ENCODE peak calls at places on chromosomes 11 and 22, in four cellular contexts. U is CD8-positive, alpha-beta T cell; P is cardiac fibroblast; B is right atrium auricular region. C is an unnamed sample.

GRCh38 chr11:4610258-4610935 is 2.4 kb upstream of the TRIM68 start:
- DNase-seq in U (no peak), P (peak; percentile 67), B (no peak), C (no peak)

GRCh38 chr11:103091441-103091809 is 535 bp downstream of the DCUN1D5 start:
- DNase-seq in U (peak; percentile 41), P (peak; percentile 52), B (no peak), C (peak; percentile 56)

GRCh38 chr22:29870574-29870973 is 12.4 kb upstream of the MTMR3 start:
- DNase-seq in U (peak; percentile 13), P (no peak), B (no peak), C (peak; percentile 81)

GRCh38 chr22:33780761-33781160 is 139.5 kb downstream of the LARGE1 start:
- DNase-seq in U (no peak), P (no peak), B (no peak), C (no peak)

GRCh38 chr11:104663190-104664140 is 234.8 kb downstream of the CASP12 start:
- DNase-seq in U (no peak), P (peak; percentile 11), B (no peak), C (peak; percentile 7)

GRCh38 chr11:73191151-73191550 is 26.9 kb upstream of the P2RY2 start:
- DNase-seq in U (no peak), P (no peak), B (no peak), C (no peak)

GRCh38 chr22:43001271-43002197 is 13.4 kb downstream of the PACSIN2 start:
- DNase-seq in U (no peak), P (peak; percentile 73), B (no peak), C (no peak)

GRCh38 chr11:10524471-10524870 is 16.5 kb downstream of the RNF141 start:
- DNase-seq in U (no peak), P (peak; percentile 10), B (no peak), C (no peak)

GRCh38 chr11:64132982-64133705 is 32.8 kb downstream of the MACROD1 start:
- DNase-seq in U (no peak), P (no peak), B (no peak), C (no peak)

GRCh38 chr22:24421428-24421931 is 5.9 kb upstream of the ADORA2A start:
- DNase-seq in U (peak; percentile 45), P (no peak), B (no peak), C (no peak)

GRCh38 chr22:39927544-39927943 is 26.7 kb downstream of the GRAP2 start:
- DNase-seq in U (peak; percentile 11), P (no peak), B (no peak), C (no peak)

GRCh38 chr11:2517386-2518064 is 72.7 kb downstream of the KCNQ1 start:
- DNase-seq in U (no peak), P (no peak), B (no peak), C (no peak)

GRCh38 chr22:25051983-25052710 is 99.6 kb downstream of the KIAA1671 start:
- DNase-seq in U (no peak), P (no peak), B (no peak), C (no peak)

GRCh38 chr22:39940757-39941305 is 19.4 kb upstream of the TMA7B start:
- DNase-seq in U (no peak), P (no peak), B (no peak), C (peak; percentile 14)

GRCh38 chr11:2751523-2752203 is 51.9 kb upstream of the KCNQ1OT1 start:
- DNase-seq in U (no peak), P (no peak), B (no peak), C (no peak)

GRCh38 chr11:74288911-74289310 is 22.5 kb downstream of the P4HA3 start:
- DNase-seq in U (no peak), P (peak; percentile 61), B (no peak), C (no peak)

GRCh38 chr22:37015587-37015878 is 3.7 kb downstream of the TST start:
- DNase-seq in U (no peak), P (no peak), B (no peak), C (no peak)

GRCh38 chr11:73322111-73322985 is 14.3 kb downstream of the ARHGEF17 start:
- DNase-seq in U (no peak), P (peak; percentile 48), B (no peak), C (no peak)

GRCh38 chr11:128555606-128556005 is 31.8 kb downstream of the ETS1 start:
- DNase-seq in U (no peak), P (peak; percentile 36), B (no peak), C (peak; percentile 29)

GRCh38 chr22:17267661-17268330 is 48.6 kb upstream of the ADA2 start:
- DNase-seq in U (no peak), P (no peak), B (no peak), C (no peak)

GRCh38 chr11:636511-637332 is at the start of gene DRD4:
- DNase-seq in U (no peak), P (peak; percentile 28), B (no peak), C (no peak)

GRCh38 chr11:124535552-124536232 is 7.8 kb downstream of the OR8B12 start:
- DNase-seq in U (no peak), P (peak; percentile 42), B (no peak), C (peak; percentile 35)

GRCh38 chr11:19419813-19420212 is 179.1 kb upstream of the E2F8 start:
- DNase-seq in U (no peak), P (peak; percentile 52), B (no peak), C (peak; percentile 93)

GRCh38 chr11:122085712-122086111 is 30.3 kb downstream of the BLID start:
- DNase-seq in U (no peak), P (no peak), B (no peak), C (no peak)

GRCh38 chr11:9615031-9615451 is 41.6 kb downstream of the WEE1 start:
- DNase-seq in U (no peak), P (no peak), B (no peak), C (no peak)

GRCh38 chr11:132131962-132132361 is 761.5 kb downstream of the NTM start:
- DNase-seq in U (no peak), P (no peak), B (no peak), C (no peak)
- TF ChIP-seq CTCF in U (no peak), P (no peak), B (no peak), C (no peak)

GRCh38 chr11:119566299-119566698 is 143.3 kb upstream of the THY1 start:
- DNase-seq in U (no peak), P (no peak), B (no peak), C (no peak)
- H3K4me3 ChIP-seq in U (no peak overlapping the region), P (no peak overlapping the region), B (no peak overlapping the region), C (no peak overlapping the region)

GRCh38 chr22:46534177-46534776 is 3.1 kb downstream of the CELSR1 start:
- DNase-seq in U (no peak), P (no peak), B (no peak), C (no peak)

GRCh38 chr22:46535876-46536558 is 1.4 kb downstream of the CELSR1 start:
- DNase-seq in U (no peak), P (no peak), B (no peak), C (peak; percentile 34)

GRCh38 chr22:46534901-46535630 is 2.4 kb downstream of the CELSR1 start:
- DNase-seq in U (no peak), P (no peak), B (no peak), C (no peak)

GRCh38 chr22:46531776-46532175 is 5.6 kb downstream of the CELSR1 start:
- DNase-seq in U (no peak), P (no peak), B (no peak), C (no peak)

GRCh38 chr22:46533434-46533833 is 4.0 kb downstream of the CELSR1 start:
- DNase-seq in U (no peak), P (no peak), B (no peak), C (peak; percentile 78)
- TF ChIP-seq CTCF in U (no peak), P (no peak), B (no peak), C (peak; percentile 44)

GRCh38 chr11:57530596-57531507 is at the start of gene TIMM10:
- DNase-seq in U (peak; percentile 89), P (peak; percentile 97), B (peak; percentile 98), C (peak; percentile 100)

GRCh38 chr11:57527056-57527631 is 3.4 kb downstream of the TIMM10 start:
- DNase-seq in U (peak; percentile 80), P (peak; percentile 72), B (peak; percentile 77), C (peak; percentile 70)

GRCh38 chr11:57529012-57529411 is 1.5 kb downstream of the TIMM10 start:
- DNase-seq in U (no peak), P (no peak), B (no peak), C (peak; percentile 54)

DNA sequence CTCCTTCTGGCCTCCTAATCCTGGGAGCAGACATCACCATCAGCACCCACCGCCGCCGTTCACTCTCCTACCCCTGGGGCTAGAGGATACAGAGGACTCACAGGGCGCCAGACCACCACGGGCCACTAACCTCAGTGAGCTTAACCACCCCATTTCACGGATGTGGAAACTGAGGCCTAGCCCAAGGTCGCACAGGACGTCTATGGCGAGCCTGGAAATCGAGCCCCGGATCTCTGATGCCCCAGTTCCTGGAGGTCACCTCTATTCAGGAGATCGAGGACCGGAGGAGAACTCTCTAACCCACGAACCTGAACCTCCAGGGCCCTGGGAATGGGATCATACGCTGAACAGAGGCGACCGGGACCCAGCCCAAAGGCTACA is 349 bp downstream of the TIMM10 start:
- DNase-seq in U (no peak), P (no peak), B (no peak), C (no peak)
- H3K4me3 ChIP-seq in U (peak overlapping the region; percentile 74), P (peak overlapping the region; percentile 88), B (peak overlapping the region; percentile 75), C (peak overlapping the region; percentile 99)

GRCh38 chr11:44784784-44785183 is 58.0 kb downstream of the TSPAN18 start:
- DNase-seq in U (no peak), P (no peak), B (no peak), C (no peak)

GRCh38 chr11:44787981-44788380 is 61.2 kb downstream of the TSPAN18 start:
- DNase-seq in U (no peak), P (no peak), B (no peak), C (no peak)

GRCh38 chr11:44784438-44784760 is 57.6 kb downstream of the TSPAN18 start:
- DNase-seq in U (no peak), P (no peak), B (no peak), C (no peak)

GRCh38 chr11:44787070-44787469 is 60.3 kb downstream of the TSPAN18 start:
- DNase-seq in U (no peak), P (no peak), B (no peak), C (no peak)

GRCh38 chr11:44785856-44786606 is 59.3 kb downstream of the TSPAN18 start:
- DNase-seq in U (no peak), P (no peak), B (no peak), C (no peak)
- TF ChIP-seq CTCF in U (no peak), P (peak; percentile 24), B (no peak), C (no peak)

DNA sequence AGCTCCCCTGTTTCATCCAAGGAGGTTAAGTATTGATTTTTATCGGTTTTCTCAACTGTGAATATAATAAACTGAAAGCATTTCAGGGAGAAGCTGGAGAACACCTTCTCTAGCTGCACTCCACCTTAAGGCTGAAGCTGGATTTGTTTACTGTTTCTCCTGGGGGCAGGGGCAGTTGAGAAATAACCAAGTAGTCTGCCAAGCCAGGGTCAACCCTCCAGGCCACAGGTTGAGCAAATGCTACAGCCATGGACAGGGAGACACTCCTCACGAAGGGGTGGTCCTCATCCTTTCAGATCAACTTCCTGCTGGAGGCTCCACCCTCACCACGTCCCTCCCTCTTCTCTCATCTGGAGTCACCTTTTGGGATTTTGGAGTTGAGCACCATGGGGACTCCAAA is at the start of gene TTC36:
- DNase-seq in U (no peak), P (peak; percentile 13), B (no peak), C (no peak)
- H3K4me3 ChIP-seq in U (no peak within 1 kb of the TSS), P (no peak within 1 kb of the TSS), B (no peak within 1 kb of the TSS), C (no peak within 1 kb of the TSS)